ENCODE peak calls at places on chromosome 6, in nine cellular contexts. One of them, this sample, is unnamed.

GRCh38 chr6:168440520-168441433 is at the start of gene SMOC2:
- DNase-seq in sigmoid colon: no peak
- DNase-seq in psoas muscle: peak; percentile 79
- DNase-seq in CD4-positive, alpha-beta memory T cell: no peak
- DNase-seq in colonic mucosa: peak; percentile 66
- DNase-seq in ovary: peak; percentile 77
- DNase-seq in Karpas-422: peak; percentile 2
- DNase-seq in ascending aorta: peak; percentile 72
- DNase-seq in heart right ventricle: peak; percentile 58
- DNase-seq in this sample: no peak

GRCh38 chr6:133704371-133704770 is 184.5 kb upstream of the TCF21 start:
- DNase-seq in sigmoid colon: no peak
- DNase-seq in psoas muscle: no peak
- DNase-seq in CD4-positive, alpha-beta memory T cell: no peak
- DNase-seq in colonic mucosa: no peak
- DNase-seq in ovary: no peak
- DNase-seq in Karpas-422: no peak
- DNase-seq in ascending aorta: no peak
- DNase-seq in heart right ventricle: no peak
- DNase-seq in this sample: no peak

GRCh38 chr6:109083657-109084056 is 11.0 kb downstream of the SESN1 start:
- DNase-seq in sigmoid colon: no peak
- DNase-seq in psoas muscle: no peak
- DNase-seq in CD4-positive, alpha-beta memory T cell: no peak
- DNase-seq in colonic mucosa: no peak
- DNase-seq in ovary: no peak
- DNase-seq in Karpas-422: no peak
- DNase-seq in ascending aorta: no peak
- DNase-seq in heart right ventricle: no peak
- DNase-seq in this sample: no peak

GRCh38 chr6:22470454-22471368 is 98.7 kb upstream of the HDGFL1 start:
- DNase-seq in sigmoid colon: no peak
- DNase-seq in psoas muscle: no peak
- DNase-seq in CD4-positive, alpha-beta memory T cell: no peak
- DNase-seq in colonic mucosa: peak; percentile 63
- DNase-seq in ovary: peak; percentile 39
- DNase-seq in Karpas-422: no peak
- DNase-seq in ascending aorta: peak; percentile 68
- DNase-seq in heart right ventricle: no peak
- DNase-seq in this sample: peak; percentile 44

GRCh38 chr6:4351857-4352669 is 216.7 kb upstream of the ECI2 start:
- DNase-seq in sigmoid colon: peak; percentile 93
- DNase-seq in psoas muscle: peak; percentile 91
- DNase-seq in CD4-positive, alpha-beta memory T cell: no peak
- DNase-seq in colonic mucosa: peak; percentile 32
- DNase-seq in ovary: no peak
- DNase-seq in Karpas-422: no peak
- DNase-seq in ascending aorta: peak; percentile 90
- DNase-seq in heart right ventricle: peak; percentile 75
- DNase-seq in this sample: peak; percentile 97

GRCh38 chr6:127554435-127555006 is 22.5 kb upstream of the C6orf58 start:
- DNase-seq in sigmoid colon: no peak
- DNase-seq in psoas muscle: no peak
- DNase-seq in CD4-positive, alpha-beta memory T cell: no peak
- DNase-seq in colonic mucosa: no peak
- DNase-seq in ovary: no peak
- DNase-seq in Karpas-422: peak; percentile 79
- DNase-seq in ascending aorta: no peak
- DNase-seq in heart right ventricle: no peak
- DNase-seq in this sample: no peak

GRCh38 chr6:692356-692851 is 535 bp downstream of the EXOC2 start:
- DNase-seq in sigmoid colon: peak; percentile 70
- DNase-seq in psoas muscle: peak; percentile 66
- DNase-seq in CD4-positive, alpha-beta memory T cell: peak; percentile 88
- DNase-seq in colonic mucosa: peak; percentile 72
- DNase-seq in ovary: peak; percentile 15
- DNase-seq in Karpas-422: peak; percentile 82
- DNase-seq in ascending aorta: peak; percentile 67
- DNase-seq in heart right ventricle: peak; percentile 25
- DNase-seq in this sample: no peak

GRCh38 chr6:105726902-105727655 is 324.2 kb upstream of the PREP start:
- DNase-seq in sigmoid colon: no peak
- DNase-seq in psoas muscle: no peak
- DNase-seq in CD4-positive, alpha-beta memory T cell: no peak
- DNase-seq in colonic mucosa: no peak
- DNase-seq in ovary: no peak
- DNase-seq in Karpas-422: no peak
- DNase-seq in ascending aorta: no peak
- DNase-seq in heart right ventricle: no peak
- DNase-seq in this sample: no peak

GRCh38 chr6:43847741-43848630 is 78.0 kb downstream of the VEGFA start:
- DNase-seq in sigmoid colon: no peak
- DNase-seq in psoas muscle: no peak
- DNase-seq in CD4-positive, alpha-beta memory T cell: no peak
- DNase-seq in colonic mucosa: no peak
- DNase-seq in ovary: no peak
- DNase-seq in Karpas-422: no peak
- DNase-seq in ascending aorta: no peak
- DNase-seq in heart right ventricle: no peak
- DNase-seq in this sample: peak; percentile 30

GRCh38 chr6:106128981-106129761 is 43.0 kb downstream of the PRDM1 start:
- DNase-seq in sigmoid colon: no peak
- DNase-seq in psoas muscle: no peak
- DNase-seq in CD4-positive, alpha-beta memory T cell: no peak
- DNase-seq in colonic mucosa: peak; percentile 48
- DNase-seq in ovary: no peak
- DNase-seq in Karpas-422: peak; percentile 51
- DNase-seq in ascending aorta: no peak
- DNase-seq in heart right ventricle: no peak
- DNase-seq in this sample: no peak

GRCh38 chr6:89984926-89985743 is 90.9 kb downstream of the GJA10 start:
- DNase-seq in sigmoid colon: peak; percentile 72
- DNase-seq in psoas muscle: peak; percentile 85
- DNase-seq in CD4-positive, alpha-beta memory T cell: no peak
- DNase-seq in colonic mucosa: peak; percentile 23
- DNase-seq in ovary: no peak
- DNase-seq in Karpas-422: no peak
- DNase-seq in ascending aorta: no peak
- DNase-seq in heart right ventricle: peak; percentile 77
- DNase-seq in this sample: peak; percentile 97

GRCh38 chr6:26743941-26744699 is 84.6 kb upstream of the ZNF322 start:
- DNase-seq in sigmoid colon: no peak
- DNase-seq in psoas muscle: no peak
- DNase-seq in CD4-positive, alpha-beta memory T cell: no peak
- DNase-seq in colonic mucosa: no peak
- DNase-seq in ovary: no peak
- DNase-seq in Karpas-422: no peak
- DNase-seq in ascending aorta: no peak
- DNase-seq in heart right ventricle: no peak
- DNase-seq in this sample: no peak

GRCh38 chr6:167093922-167094432 is 28.9 kb upstream of the CCR6 start:
- DNase-seq in sigmoid colon: no peak
- DNase-seq in psoas muscle: peak; percentile 62
- DNase-seq in CD4-positive, alpha-beta memory T cell: peak; percentile 86
- DNase-seq in colonic mucosa: no peak
- DNase-seq in ovary: no peak
- DNase-seq in Karpas-422: peak; percentile 39
- DNase-seq in ascending aorta: no peak
- DNase-seq in heart right ventricle: no peak
- DNase-seq in this sample: no peak

GRCh38 chr6:157977176-157977804 is 4.4 kb upstream of the SYNJ2 start:
- DNase-seq in sigmoid colon: peak; percentile 43
- DNase-seq in psoas muscle: no peak
- DNase-seq in CD4-positive, alpha-beta memory T cell: no peak
- DNase-seq in colonic mucosa: no peak
- DNase-seq in ovary: no peak
- DNase-seq in Karpas-422: no peak
- DNase-seq in ascending aorta: peak; percentile 50
- DNase-seq in heart right ventricle: no peak
- DNase-seq in this sample: no peak

GRCh38 chr6:160124007-160124406 is 2.4 kb downstream of the SLC22A1 start:
- DNase-seq in sigmoid colon: no peak
- DNase-seq in psoas muscle: no peak
- DNase-seq in CD4-positive, alpha-beta memory T cell: no peak
- DNase-seq in colonic mucosa: no peak
- DNase-seq in ovary: no peak
- DNase-seq in Karpas-422: no peak
- DNase-seq in ascending aorta: no peak
- DNase-seq in heart right ventricle: no peak
- DNase-seq in this sample: no peak

GRCh38 chr6:163260111-163260895 is 154.2 kb upstream of the QKI start:
- DNase-seq in sigmoid colon: no peak
- DNase-seq in psoas muscle: peak; percentile 62
- DNase-seq in CD4-positive, alpha-beta memory T cell: no peak
- DNase-seq in colonic mucosa: no peak
- DNase-seq in ovary: peak; percentile 19
- DNase-seq in Karpas-422: no peak
- DNase-seq in ascending aorta: no peak
- DNase-seq in heart right ventricle: peak; percentile 55
- DNase-seq in this sample: no peak

GRCh38 chr6:111291860-111292259 is 191.2 kb downstream of the REV3L start:
- DNase-seq in sigmoid colon: no peak
- DNase-seq in psoas muscle: no peak
- DNase-seq in CD4-positive, alpha-beta memory T cell: no peak
- DNase-seq in colonic mucosa: no peak
- DNase-seq in ovary: no peak
- DNase-seq in Karpas-422: no peak
- DNase-seq in ascending aorta: no peak
- DNase-seq in heart right ventricle: no peak
- DNase-seq in this sample: no peak

GRCh38 chr6:111921108-111921507 is 47.9 kb upstream of the FYN start:
- DNase-seq in sigmoid colon: no peak
- DNase-seq in psoas muscle: no peak
- DNase-seq in CD4-positive, alpha-beta memory T cell: no peak
- DNase-seq in colonic mucosa: no peak
- DNase-seq in ovary: no peak
- DNase-seq in Karpas-422: no peak
- DNase-seq in ascending aorta: no peak
- DNase-seq in heart right ventricle: no peak
- DNase-seq in this sample: no peak

GRCh38 chr6:129331450-129332138 is 378.4 kb downstream of the ARHGAP18 start:
- DNase-seq in sigmoid colon: no peak
- DNase-seq in psoas muscle: no peak
- DNase-seq in CD4-positive, alpha-beta memory T cell: no peak
- DNase-seq in colonic mucosa: no peak
- DNase-seq in ovary: no peak
- DNase-seq in Karpas-422: no peak
- DNase-seq in ascending aorta: no peak
- DNase-seq in heart right ventricle: no peak
- DNase-seq in this sample: peak; percentile 70

GRCh38 chr6:141491684-141492083 is 641.0 kb upstream of the GJE1 start:
- DNase-seq in sigmoid colon: no peak
- DNase-seq in psoas muscle: no peak
- DNase-seq in CD4-positive, alpha-beta memory T cell: no peak
- DNase-seq in colonic mucosa: no peak
- DNase-seq in ovary: no peak
- DNase-seq in Karpas-422: no peak
- DNase-seq in ascending aorta: no peak
- DNase-seq in heart right ventricle: no peak
- DNase-seq in this sample: no peak
- H3K9me3 ChIP-seq in sigmoid colon: no peaks in the 10 kb centered on the region
- H3K9me3 ChIP-seq in psoas muscle: no peaks in the 10 kb centered on the region
- H3K9me3 ChIP-seq in CD4-positive, alpha-beta memory T cell: no peaks in the 10 kb centered on the region
- H3K9me3 ChIP-seq in colonic mucosa: no peaks in the 10 kb centered on the region
- H3K9me3 ChIP-seq in ovary: peaks cover 2% of the 10 kb centered on the region
- H3K9me3 ChIP-seq in Karpas-422: no peaks in the 10 kb centered on the region
- H3K9me3 ChIP-seq in ascending aorta: no peaks in the 10 kb centered on the region
- H3K9me3 ChIP-seq in heart right ventricle: no peaks in the 10 kb centered on the region
- H3K9me3 ChIP-seq in this sample: no peaks in the 10 kb centered on the region

DNA sequence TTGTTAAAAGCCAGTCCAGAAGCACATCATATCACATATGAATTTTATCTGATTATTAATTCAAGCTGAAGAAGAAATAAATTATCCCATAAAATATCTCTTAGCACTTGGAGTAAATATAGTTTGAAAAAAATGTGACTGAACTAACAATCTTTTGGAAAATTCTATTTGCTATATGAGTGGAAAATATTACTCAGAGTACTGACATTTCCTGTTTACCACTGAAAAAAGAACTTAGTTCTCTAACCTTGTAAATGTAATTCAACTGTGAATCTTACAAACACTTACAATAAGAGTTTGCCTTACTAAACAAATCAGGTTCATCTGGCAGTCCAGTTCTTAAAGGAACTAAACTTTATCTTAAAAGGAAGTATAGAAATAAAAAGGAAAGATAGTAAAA is 44.2 kb downstream of the MOXD1 start:
- DNase-seq in sigmoid colon: no peak
- DNase-seq in psoas muscle: no peak
- DNase-seq in CD4-positive, alpha-beta memory T cell: no peak
- DNase-seq in colonic mucosa: no peak
- DNase-seq in ovary: no peak
- DNase-seq in Karpas-422: no peak
- DNase-seq in ascending aorta: no peak
- DNase-seq in heart right ventricle: no peak
- DNase-seq in this sample: peak; percentile 44
- H3K27ac ChIP-seq in sigmoid colon: no peak overlapping the region
- H3K27ac ChIP-seq in psoas muscle: no peak overlapping the region
- H3K27ac ChIP-seq in CD4-positive, alpha-beta memory T cell: no peak overlapping the region
- H3K27ac ChIP-seq in colonic mucosa: no peak overlapping the region
- H3K27ac ChIP-seq in ovary: no peak overlapping the region
- H3K27ac ChIP-seq in Karpas-422: no peak overlapping the region
- H3K27ac ChIP-seq in ascending aorta: no peak overlapping the region
- H3K27ac ChIP-seq in heart right ventricle: no peak overlapping the region
- H3K27ac ChIP-seq in this sample: peak overlapping the region; percentile 65

GRCh38 chr6:169906741-169907418 is 155.5 kb downstream of the ERMARD start:
- DNase-seq in sigmoid colon: peak; percentile 57
- DNase-seq in psoas muscle: no peak
- DNase-seq in CD4-positive, alpha-beta memory T cell: no peak
- DNase-seq in colonic mucosa: no peak
- DNase-seq in ovary: no peak
- DNase-seq in Karpas-422: no peak
- DNase-seq in ascending aorta: no peak
- DNase-seq in heart right ventricle: peak; percentile 34
- DNase-seq in this sample: no peak
- H3K4me1 ChIP-seq in sigmoid colon: no peaks in the 10 kb centered on the region
- H3K4me1 ChIP-seq in psoas muscle: no peaks in the 10 kb centered on the region
- H3K4me1 ChIP-seq in CD4-positive, alpha-beta memory T cell: no peaks in the 10 kb centered on the region
- H3K4me1 ChIP-seq in colonic mucosa: no peaks in the 10 kb centered on the region
- H3K4me1 ChIP-seq in ovary: peaks cover 24% of the 10 kb centered on the region
- H3K4me1 ChIP-seq in Karpas-422: no peaks in the 10 kb centered on the region
- H3K4me1 ChIP-seq in ascending aorta: no peaks in the 10 kb centered on the region
- H3K4me1 ChIP-seq in heart right ventricle: peaks cover 20% of the 10 kb centered on the region
- H3K4me1 ChIP-seq in this sample: no peaks in the 10 kb centered on the region

GRCh38 chr6:165008971-165009370 is 300.4 kb downstream of the C6orf118 start:
- DNase-seq in sigmoid colon: no peak
- DNase-seq in psoas muscle: no peak
- DNase-seq in CD4-positive, alpha-beta memory T cell: no peak
- DNase-seq in colonic mucosa: no peak
- DNase-seq in ovary: no peak
- DNase-seq in Karpas-422: no peak
- DNase-seq in ascending aorta: no peak
- DNase-seq in heart right ventricle: no peak
- DNase-seq in this sample: peak; percentile 90

GRCh38 chr6:165019681-165020080 is 289.7 kb downstream of the C6orf118 start:
- DNase-seq in sigmoid colon: no peak
- DNase-seq in psoas muscle: no peak
- DNase-seq in CD4-positive, alpha-beta memory T cell: no peak
- DNase-seq in colonic mucosa: no peak
- DNase-seq in ovary: no peak
- DNase-seq in Karpas-422: no peak
- DNase-seq in ascending aorta: no peak
- DNase-seq in heart right ventricle: no peak
- DNase-seq in this sample: no peak

GRCh38 chr6:165010556-165011535 is 298.6 kb downstream of the C6orf118 start:
- DNase-seq in sigmoid colon: no peak
- DNase-seq in psoas muscle: no peak
- DNase-seq in CD4-positive, alpha-beta memory T cell: no peak
- DNase-seq in colonic mucosa: no peak
- DNase-seq in ovary: no peak
- DNase-seq in Karpas-422: no peak
- DNase-seq in ascending aorta: no peak
- DNase-seq in heart right ventricle: no peak
- DNase-seq in this sample: peak; percentile 79

GRCh38 chr6:165013701-165014100 is 295.7 kb downstream of the C6orf118 start:
- DNase-seq in sigmoid colon: no peak
- DNase-seq in psoas muscle: no peak
- DNase-seq in CD4-positive, alpha-beta memory T cell: no peak
- DNase-seq in colonic mucosa: no peak
- DNase-seq in ovary: no peak
- DNase-seq in Karpas-422: no peak
- DNase-seq in ascending aorta: no peak
- DNase-seq in heart right ventricle: no peak
- DNase-seq in this sample: peak; percentile 85
- H3K9me3 ChIP-seq in sigmoid colon: no peaks in the 10 kb centered on the region
- H3K9me3 ChIP-seq in psoas muscle: no peaks in the 10 kb centered on the region
- H3K9me3 ChIP-seq in CD4-positive, alpha-beta memory T cell: no peaks in the 10 kb centered on the region
- H3K9me3 ChIP-seq in colonic mucosa: no peaks in the 10 kb centered on the region
- H3K9me3 ChIP-seq in ovary: no peaks in the 10 kb centered on the region
- H3K9me3 ChIP-seq in Karpas-422: no peaks in the 10 kb centered on the region
- H3K9me3 ChIP-seq in ascending aorta: no peaks in the 10 kb centered on the region
- H3K9me3 ChIP-seq in heart right ventricle: no peaks in the 10 kb centered on the region
- H3K9me3 ChIP-seq in this sample: no peaks in the 10 kb centered on the region

This sample was measured in SJSA1.